ENCODE peak calls at places on chromosome 5, in ten cellular contexts. U is mucosa of descending colon, C is neural progenitor cell, T is IMR-90, Z is transverse colon, I is kidney, Y is trophoblast cell, O is endodermal cell, N is Panc1, D is astrocyte. L is an unnamed sample.

GRCh38 chr5:146540421-146540820 is 24.4 kb upstream of the GPR151 start:
- DNase-seq in T (peak; percentile 13), Z (no peak), I (no peak), N (no peak), D (peak; percentile 37), Y (no peak), U (no peak), C (no peak), O (no peak), L (no peak)

GRCh38 chr5:86909896-86910295 is 292.2 kb downstream of the COX7C start:
- DNase-seq in T (peak; percentile 78), Y (peak; percentile 77), O (no peak), N (peak; percentile 10), I (no peak), Z (no peak), C (no peak), U (no peak), D (peak; percentile 76), L (no peak)

GRCh38 chr5:85452322-85453025 is 1067.8 kb upstream of the EDIL3 start:
- DNase-seq in C (no peak), O (no peak), D (no peak), I (no peak), T (no peak), U (no peak), Y (no peak), Z (no peak), N (no peak), L (no peak)

GRCh38 chr5:61905635-61906034 is 400.4 kb upstream of the KIF2A start:
- DNase-seq in N (no peak), Z (no peak), O (no peak), I (no peak), Y (no peak), D (no peak), U (no peak), T (no peak), C (no peak), L (no peak)

GRCh38 chr5:139413153-139413552 is 9.3 kb upstream of the SPATA24 start:
- DNase-seq in T (no peak), U (no peak), I (no peak), Y (no peak), N (no peak), O (no peak), D (no peak), Z (no peak), C (no peak), L (no peak)

GRCh38 chr5:59069438-59070079 is 486.7 kb downstream of the RAB3C start:
- DNase-seq in I (no peak), N (no peak), D (peak; percentile 94), Z (no peak), O (no peak), T (peak; percentile 98), U (no peak), C (no peak), Y (no peak), L (no peak)

GRCh38 chr5:116455061-116455460 is 119.6 kb downstream of the SEMA6A start:
- DNase-seq in U (no peak), O (no peak), C (no peak), N (no peak), T (peak; percentile 6), D (peak; percentile 81), I (no peak), Z (no peak), Y (no peak), L (no peak)

GRCh38 chr5:94066437-94067207 is 325.2 kb upstream of the POU5F2 start:
- DNase-seq in Z (no peak), Y (no peak), D (no peak), U (no peak), N (no peak), C (no peak), I (no peak), T (no peak), O (no peak), L (no peak)

GRCh38 chr5:178204205-178205009 is at the start of gene HNRNPAB:
- DNase-seq in Z (peak; percentile 97), O (peak; percentile 98), I (peak; percentile 98), U (peak; percentile 96), D (peak; percentile 92), C (peak; percentile 98), N (peak; percentile 80), Y (peak; percentile 96), T (peak; percentile 96), L (peak; percentile 95)

GRCh38 chr5:171419663-171420428 is 399 bp downstream of the FGF18 start:
- DNase-seq in N (no peak), T (peak; percentile 29), C (peak; percentile 87), Z (peak; percentile 13), Y (no peak), D (peak; percentile 23), U (no peak), I (no peak), O (peak; percentile 83), L (peak; percentile 19)

GRCh38 chr5:150167908-150168307 is 1.3 kb downstream of the CDX1 start:
- DNase-seq in Y (no peak), I (no peak), O (peak; percentile 74), U (peak; percentile 67), Z (peak; percentile 59), C (peak; percentile 61), D (no peak), N (no peak), T (no peak), L (no peak)

GRCh38 chr5:151196556-151197290 is 27.2 kb downstream of the CCDC69 start:
- DNase-seq in Z (no peak), Y (no peak), T (no peak), N (no peak), I (no peak), U (no peak), C (no peak), D (no peak), O (no peak), L (no peak)
- H3K36me3 ChIP-seq in Z (no peaks in the 10 kb centered on the region), Y (no peaks in the 10 kb centered on the region), T (no peaks in the 10 kb centered on the region), N (no peaks in the 10 kb centered on the region), I (no peaks in the 10 kb centered on the region), U (no peaks in the 10 kb centered on the region), C (no peaks in the 10 kb centered on the region), D (no peaks in the 10 kb centered on the region), O (no peaks in the 10 kb centered on the region), L (peaks cover 12% of the 10 kb centered on the region)

GRCh38 chr5:112690605-112691340 is 46.9 kb upstream of the APC start:
- DNase-seq in O (no peak), D (no peak), Z (no peak), C (no peak), I (no peak), U (no peak), N (no peak), T (no peak), Y (no peak), L (no peak)

GRCh38 chr5:112691341-112691685 is 46.4 kb upstream of the APC start:
- DNase-seq in T (no peak), C (no peak), Y (no peak), O (no peak), N (no peak), Z (no peak), D (no peak), I (no peak), U (no peak), L (no peak)

GRCh38 chr5:112693301-112693700 is 44.4 kb upstream of the APC start:
- DNase-seq in N (no peak), Y (no peak), O (no peak), C (no peak), Z (no peak), I (no peak), T (no peak), D (no peak), U (no peak), L (no peak)

GRCh38 chr5:112692472-112692871 is 45.2 kb upstream of the APC start:
- DNase-seq in O (no peak), D (no peak), C (no peak), U (no peak), I (no peak), Z (no peak), Y (no peak), T (no peak), N (no peak), L (no peak)

GRCh38 chr5:112691758-112692157 is 45.9 kb upstream of the APC start:
- DNase-seq in I (no peak), N (peak; percentile 20), D (no peak), T (peak; percentile 43), O (peak; percentile 79), Z (no peak), U (peak; percentile 59), C (peak; percentile 22), Y (peak; percentile 66), L (no peak)
- H3K4me1 ChIP-seq in I (no peaks in the 10 kb centered on the region), N (no peaks in the 10 kb centered on the region), D (no peaks in the 10 kb centered on the region), T (no peaks in the 10 kb centered on the region), O (peaks cover 3% of the 10 kb centered on the region), Z (no peaks in the 10 kb centered on the region), U (no peaks in the 10 kb centered on the region), C (peaks cover 23% of the 10 kb centered on the region), Y (peaks cover 2% of the 10 kb centered on the region), L (no peaks in the 10 kb centered on the region)

GRCh38 chr5:108214857-108215256 is 167.0 kb downstream of the FBXL17 start:
- DNase-seq in U (no peak), O (no peak), I (no peak), Z (no peak), Y (no peak), T (no peak), N (no peak), D (no peak), C (no peak), L (no peak)

GRCh38 chr5:108216890-108217289 is 165.0 kb downstream of the FBXL17 start:
- DNase-seq in D (peak; percentile 80), O (no peak), I (no peak), Z (no peak), U (no peak), C (no peak), N (peak; percentile 10), Y (no peak), T (peak; percentile 65), L (no peak)

GRCh38 chr5:108212775-108213346 is 169.0 kb downstream of the FBXL17 start:
- DNase-seq in U (no peak), D (peak; percentile 57), C (peak; percentile 75), T (peak; percentile 70), Z (no peak), N (no peak), Y (no peak), O (peak; percentile 88), I (no peak), L (no peak)
- H3K4me3 ChIP-seq in U (no peak overlapping the region), D (no peak overlapping the region), C (no peak overlapping the region), T (no peak overlapping the region), Z (no peak overlapping the region), N (no peak overlapping the region), Y (no peak overlapping the region), O (peak overlapping the region; percentile 49), I (no peak overlapping the region), L (no peak overlapping the region)

GRCh38 chr5:132267166-132267739 is 9.8 kb downstream of the PDLIM4 start:
- DNase-seq in D (no peak), U (peak; percentile 2), I (no peak), C (no peak), Y (no peak), O (no peak), Z (no peak), N (no peak), T (no peak), L (no peak)

GRCh38 chr5:132269635-132270344 is 12.3 kb downstream of the PDLIM4 start:
- DNase-seq in Z (no peak), U (peak; percentile 0), I (no peak), D (no peak), T (no peak), N (no peak), Y (no peak), C (no peak), O (no peak), L (no peak)

GRCh38 chr5:132268698-132269551 is 11.4 kb downstream of the PDLIM4 start:
- DNase-seq in N (no peak), C (peak; percentile 39), Z (no peak), D (peak; percentile 48), I (peak; percentile 73), T (peak; percentile 76), Y (peak; percentile 43), U (peak; percentile 4), O (no peak), L (no peak)

GRCh38 chr5:132266836-132267160 is 9.3 kb downstream of the PDLIM4 start:
- DNase-seq in T (no peak), D (no peak), O (no peak), N (no peak), C (no peak), Z (no peak), U (peak; percentile 1), Y (no peak), I (peak; percentile 45), L (no peak)

GRCh38 chr5:132267931-132268501 is 10.5 kb downstream of the PDLIM4 start:
- DNase-seq in C (no peak), O (no peak), Y (no peak), N (no peak), D (no peak), T (no peak), I (peak; percentile 57), U (peak; percentile 7), Z (no peak), L (no peak)
- H3K36me3 ChIP-seq in C (no peaks in the 10 kb centered on the region), O (peaks cover 4% of the 10 kb centered on the region), Y (peaks cover 8% of the 10 kb centered on the region), N (no peaks in the 10 kb centered on the region), D (peaks cover 37% of the 10 kb centered on the region), T (peaks cover 66% of the 10 kb centered on the region), I (peaks cover 8% of the 10 kb centered on the region), U (no peaks in the 10 kb centered on the region), Z (no peaks in the 10 kb centered on the region), L (no peaks in the 10 kb centered on the region)